ENCODE peak calls at places on chromosomes 12 and 14, in four cellular contexts. L, I, O and S are unnamed samples.

GRCh38 chr12:71840226-71840847 is 778 bp downstream of the TBC1D15 start:
- DNase-seq in L (peak), I (peak), O (no peak), S (peak)

GRCh38 chr14:24392327-24393098 is 6.3 kb upstream of the NYNRIN start:
- DNase-seq in L (peak), O (no peak), I (no peak), S (no peak)

GRCh38 chr14:80567905-80568512 is 356.7 kb upstream of the DIO2 start:
- DNase-seq in L (no peak), I (no peak), O (no peak), S (no peak)

GRCh38 chr14:74645244-74645643 is 33.2 kb upstream of the LTBP2 start:
- DNase-seq in O (no peak), I (no peak), L (no peak), S (no peak)

GRCh38 chr14:32203928-32204357 is 874 bp upstream of the RNU6-8 start:
- DNase-seq in L (peak), O (no peak), I (peak), S (peak)

GRCh38 chr14:54207075-54207474 is 189.7 kb upstream of the CDKN3 start:
- DNase-seq in L (no peak), I (no peak), O (no peak), S (no peak)

GRCh38 chr14:81234268-81234667 is 13.5 kb upstream of the GTF2A1 start:
- DNase-seq in L (no peak), I (peak), O (no peak), S (peak)

GRCh38 chr12:85405781-85406522 is 125.9 kb downstream of the ALX1 start:
- DNase-seq in I (no peak), O (no peak), L (no peak), S (no peak)

GRCh38 chr12:27996761-27997160 is 24.2 kb upstream of the PTHLH start:
- DNase-seq in I (no peak), O (no peak), L (no peak), S (no peak)

GRCh38 chr12:66446276-66446675 is 144.0 kb downstream of the HELB start:
- DNase-seq in L (no peak), I (no peak), O (no peak), S (no peak)

GRCh38 chr14:95784137-95784536 is 70.2 kb upstream of the TCL1A start:
- DNase-seq in O (no peak), I (peak), L (peak), S (no peak)

GRCh38 chr12:6843118-6843902 is 2.6 kb downstream of the GNB3 start:
- DNase-seq in O (no peak), L (peak), I (no peak), S (peak)

GRCh38 chr12:111991535-111991934 is 21.4 kb downstream of the TMEM116 start:
- DNase-seq in O (no peak), L (no peak), I (no peak), S (no peak)

GRCh38 chr12:116863275-116863767 is 17.9 kb downstream of the HRK start:
- DNase-seq in O (no peak), L (peak), I (peak), S (peak)

GRCh38 chr12:125079943-125080645 is 14.9 kb downstream of the AACS start:
- DNase-seq in L (no peak), O (no peak), I (no peak), S (no peak)

GRCh38 chr12:116635487-116635886 is 76.3 kb downstream of the MAP1LC3B2 start:
- DNase-seq in O (no peak), I (no peak), L (no peak), S (no peak)

GRCh38 chr14:20802341-20803084 is at the start of gene RNASE1:
- DNase-seq in O (no peak), L (peak), I (peak), S (no peak)

GRCh38 chr12:121214855-121215745 is 5.2 kb downstream of the P2RX4 start:
- DNase-seq in L (peak), O (no peak), I (peak), S (no peak)

GRCh38 chr14:83379371-83379770 is 1845.7 kb upstream of the SEL1L start:
- DNase-seq in L (no peak), I (no peak), O (no peak), S (no peak)

GRCh38 chr14:38145142-38145541 is 62.6 kb upstream of the SSTR1 start:
- DNase-seq in L (no peak), I (no peak), O (no peak), S (no peak)

GRCh38 chr12:21330682-21331253 is 3.9 kb downstream of the SLCO1A2 start:
- DNase-seq in I (no peak), L (no peak), O (no peak), S (no peak)

GRCh38 chr12:52075409-52075724 is 4.1 kb upstream of the SMIM41 start:
- DNase-seq in O (no peak), L (no peak), I (no peak), S (no peak)

GRCh38 chr12:77553976-77554619 is 276.6 kb upstream of the NAV3 start:
- DNase-seq in O (peak), L (no peak), I (no peak), S (no peak)

GRCh38 chr12:124861898-124862676 is 1.6 kb downstream of the SCARB1 start:
- DNase-seq in O (peak), L (no peak), I (no peak), S (no peak)

GRCh38 chr12:124762791-124763593 is 100.7 kb downstream of the SCARB1 start:
- DNase-seq in O (no peak), L (no peak), I (no peak), S (no peak)

GRCh38 chr12:132168311-132169031 is 24.2 kb downstream of the NOC4L start:
- DNase-seq in O (no peak), L (no peak), I (no peak), S (no peak)

GRCh38 chr14:101547107-101547738 is 14.1 kb upstream of the DIO3 start:
- DNase-seq in O (no peak), I (no peak), L (no peak), S (no peak)

GRCh38 chr12:77754086-77754485 is 76.6 kb upstream of the NAV3 start:
- DNase-seq in L (no peak), I (no peak), O (no peak), S (no peak)

GRCh38 chr12:116242740-116243139 is 34.8 kb downstream of the MED13L start:
- DNase-seq in I (no peak), L (no peak), O (no peak), S (no peak)

GRCh38 chr14:28773176-28773575 is 6.6 kb downstream of the FOXG1 start:
- DNase-seq in I (no peak), O (no peak), L (no peak), S (no peak)

GRCh38 chr14:29558516-29558915 is 369.1 kb downstream of the PRKD1 start:
- DNase-seq in I (no peak), O (no peak), L (no peak), S (no peak)

GRCh38 chr14:36553650-36554260 is 28.7 kb downstream of the NKX2-8 start:
- DNase-seq in L (peak), I (peak), O (no peak), S (peak)
- TF ChIP-seq NFIC in L (no peak), I (no peak), O (no peak), S (no peak)

GRCh38 chr12:1869145-1869544 is 48.8 kb downstream of the LRTM2 start:
- DNase-seq in I (no peak), O (no peak), L (no peak), S (no peak)

GRCh38 chr12:1863823-1864222 is 43.5 kb downstream of the LRTM2 start:
- DNase-seq in O (no peak), L (no peak), I (no peak), S (no peak)

GRCh38 chr12:1864456-1864855 is 44.1 kb downstream of the LRTM2 start:
- DNase-seq in I (no peak), L (no peak), O (no peak), S (no peak)

GRCh38 chr12:1865284-1865866 is 45.0 kb downstream of the LRTM2 start:
- DNase-seq in L (no peak), I (no peak), O (no peak), S (no peak)

GRCh38 chr12:1864867-1865266 is 44.5 kb downstream of the LRTM2 start:
- DNase-seq in O (no peak), I (no peak), L (no peak), S (no peak)
- TF ChIP-seq NFIC in O (no peak), I (no peak), L (no peak), S (no peak)

DNA sequence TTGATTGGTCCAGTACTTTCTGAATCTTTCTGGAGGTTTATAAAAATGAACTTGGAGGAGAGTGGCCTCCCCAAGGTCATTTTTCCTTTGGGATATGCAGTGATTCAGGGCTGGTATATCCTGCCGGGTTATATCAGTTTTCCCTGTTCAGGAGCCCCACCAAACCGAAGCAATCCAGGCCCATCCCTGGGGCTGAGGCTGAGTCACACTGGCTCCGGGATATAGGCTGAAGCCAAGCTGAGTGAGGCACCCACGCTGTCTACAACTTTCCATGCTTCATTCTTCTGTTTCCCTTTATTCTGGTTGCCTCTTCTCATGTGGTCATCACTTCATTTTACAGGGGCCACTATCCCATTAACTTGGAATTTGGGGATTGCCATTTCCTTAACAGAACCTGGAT is 3.4 kb downstream of the SSPN start:
- DNase-seq in L (no peak), I (no peak), O (no peak), S (no peak)
- TF ChIP-seq NFIC in L (no peak), I (no peak), O (no peak), S (peak)

GRCh38 chr12:102631274-102631673 is 150.9 kb upstream of the IGF1 start:
- DNase-seq in L (no peak), I (no peak), O (no peak), S (no peak)

GRCh38 chr12:102634216-102634615 is 153.9 kb upstream of the IGF1 start:
- DNase-seq in I (no peak), L (no peak), O (no peak), S (no peak)

DNA sequence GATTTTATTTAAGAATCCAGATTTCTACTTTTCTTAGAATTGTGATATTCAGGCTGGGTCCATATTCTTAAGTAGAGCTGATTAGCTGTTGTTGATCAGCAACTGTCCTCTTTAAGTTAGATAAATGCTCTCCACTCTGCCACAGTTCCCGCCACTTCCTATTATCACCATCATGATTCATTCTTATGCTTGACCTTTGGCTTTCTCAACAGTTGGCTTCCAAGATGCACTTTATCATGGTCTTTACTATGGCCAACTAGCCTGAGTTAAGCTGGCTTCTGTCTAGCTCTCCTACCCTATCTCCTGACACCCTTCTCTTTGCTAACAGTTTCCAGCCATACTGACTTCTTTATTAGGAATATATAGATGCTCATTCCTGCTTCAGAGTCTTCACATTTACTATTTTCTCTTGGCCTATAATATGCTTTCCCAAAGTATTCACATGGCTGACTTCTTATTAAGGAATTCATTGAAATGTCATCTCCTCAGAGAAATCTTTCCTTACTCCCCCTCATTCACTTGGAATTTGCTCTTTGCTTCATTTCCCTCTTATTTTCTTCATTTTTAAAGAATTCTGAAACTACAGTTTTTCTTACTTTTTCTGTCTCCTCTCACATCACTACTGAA is 149.0 kb upstream of the IGF1 start:
- DNase-seq in I (no peak), O (no peak), L (peak), S (no peak)
- TF ChIP-seq NFIC in I (no peak), O (no peak), L (peak), S (no peak)